ENCODE peak calls at places on chromosomes 13 and 19, in four cellular contexts. T, Z, R and G are unnamed samples.

GRCh38 chr13:46071590-46072249 is 19.2 kb upstream of the ZC3H13 start:
- DNase-seq in T (no peak), Z (no peak), R (no peak), G (no peak)

GRCh38 chr13:42239644-42240043 is 32.3 kb upstream of the AKAP11 start:
- DNase-seq in T (no peak), Z (peak; percentile 7), R (no peak), G (no peak)

GRCh38 chr19:51094696-51095279 is 12.1 kb upstream of the KLK14 start:
- DNase-seq in T (peak; percentile 54), Z (no peak), R (no peak), G (no peak)

GRCh38 chr19:32691291-32691951 is at the start of gene NUDT19:
- DNase-seq in T (peak; percentile 86), Z (peak; percentile 73), R (peak; percentile 67), G (peak; percentile 96)

GRCh38 chr19:4633140-4633967 is 6.0 kb upstream of the TNFAIP8L1 start:
- DNase-seq in T (peak; percentile 59), Z (peak; percentile 85), R (no peak), G (peak; percentile 72)

GRCh38 chr13:44093607-44094583 is 214.2 kb downstream of the LACC1 start:
- DNase-seq in T (no peak), Z (no peak), R (no peak), G (no peak)

GRCh38 chr13:25232937-25233515 is 54.3 kb downstream of the MTMR6 start:
- DNase-seq in T (no peak), Z (peak; percentile 21), R (no peak), G (no peak)

GRCh38 chr19:14473915-14474578 is 1.1 kb downstream of the PTGER1 start:
- DNase-seq in T (no peak), Z (no peak), R (no peak), G (peak; percentile 77)

GRCh38 chr13:44541601-44542000 is 34.5 kb downstream of the TSC22D1 start:
- DNase-seq in T (no peak), Z (no peak), R (no peak), G (no peak)

GRCh38 chr19:31312004-31312403 is 37.2 kb downstream of the TSHZ3 start:
- DNase-seq in T (no peak), Z (peak; percentile 87), R (peak; percentile 55), G (no peak)

GRCh38 chr13:68940049-68940448 is 1167.6 kb upstream of the ATXN8OS start:
- DNase-seq in T (no peak), Z (no peak), R (no peak), G (no peak)

GRCh38 chr13:45441633-45442032 is 23.1 kb upstream of the COG3 start:
- DNase-seq in T (no peak), Z (peak; percentile 10), R (no peak), G (no peak)

GRCh38 chr13:21616880-21617279 is 12.9 kb upstream of the MICU2 start:
- DNase-seq in T (no peak), Z (no peak), R (no peak), G (no peak)

GRCh38 chr13:106343831-106344230 is 191.6 kb downstream of the EFNB2 start:
- DNase-seq in T (no peak), Z (no peak), R (no peak), G (no peak)
- H3K36me3 ChIP-seq in T (no peaks in the 10 kb centered on the region), Z (no peaks in the 10 kb centered on the region), R (no peaks in the 10 kb centered on the region), G (no peaks in the 10 kb centered on the region)

DNA sequence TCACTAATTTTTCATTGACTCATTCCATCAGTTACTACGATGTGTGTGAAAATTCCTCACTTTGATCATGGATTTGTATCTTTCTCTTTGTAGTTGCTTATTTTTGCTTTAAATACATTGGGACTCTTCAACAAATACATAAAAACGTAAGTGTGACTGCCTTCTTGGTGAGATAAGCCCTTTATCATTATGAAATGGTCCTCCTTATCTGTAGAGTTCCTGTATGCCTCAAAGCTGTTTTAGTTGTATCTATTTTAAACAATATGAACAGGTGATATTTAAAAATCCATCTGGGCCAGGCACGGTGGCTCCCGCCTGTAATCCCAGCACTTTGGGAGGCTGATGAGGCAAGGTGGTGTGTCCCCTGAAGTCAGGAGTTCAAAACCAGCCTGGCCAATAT is 11.3 kb downstream of the DCUN1D2 start:
- DNase-seq in T (no peak), Z (no peak), R (no peak), G (no peak)
- H3K36me3 ChIP-seq in T (peaks cover 8% of the 10 kb centered on the region), Z (peaks cover 34% of the 10 kb centered on the region), R (no peaks in the 10 kb centered on the region), G (peaks cover 28% of the 10 kb centered on the region)

GRCh38 chr13:98449273-98449672 is 127.6 kb downstream of the STK24 start:
- DNase-seq in T (no peak), Z (no peak), R (no peak), G (peak; percentile 34)
- H3K36me3 ChIP-seq in T (peaks cover 14% of the 10 kb centered on the region), Z (peaks cover 51% of the 10 kb centered on the region), R (no peaks in the 10 kb centered on the region), G (peaks cover 60% of the 10 kb centered on the region)

GRCh38 chr19:38488811-38489481 is 55.5 kb downstream of the RYR1 start:
- DNase-seq in T (no peak), Z (no peak), R (no peak), G (no peak)

GRCh38 chr19:38485541-38486285 is 52.2 kb downstream of the RYR1 start:
- DNase-seq in T (no peak), Z (no peak), R (no peak), G (no peak)

GRCh38 chr19:38484747-38485146 is 51.3 kb downstream of the RYR1 start:
- DNase-seq in T (no peak), Z (no peak), R (no peak), G (no peak)

GRCh38 chr19:38488096-38488495 is 54.6 kb downstream of the RYR1 start:
- DNase-seq in T (no peak), Z (no peak), R (no peak), G (no peak)

GRCh38 chr19:38486731-38487336 is 53.3 kb downstream of the RYR1 start:
- DNase-seq in T (no peak), Z (no peak), R (no peak), G (no peak)
- H3K36me3 ChIP-seq in T (no peaks in the 10 kb centered on the region), Z (no peaks in the 10 kb centered on the region), R (no peaks in the 10 kb centered on the region), G (no peaks in the 10 kb centered on the region)

DNA sequence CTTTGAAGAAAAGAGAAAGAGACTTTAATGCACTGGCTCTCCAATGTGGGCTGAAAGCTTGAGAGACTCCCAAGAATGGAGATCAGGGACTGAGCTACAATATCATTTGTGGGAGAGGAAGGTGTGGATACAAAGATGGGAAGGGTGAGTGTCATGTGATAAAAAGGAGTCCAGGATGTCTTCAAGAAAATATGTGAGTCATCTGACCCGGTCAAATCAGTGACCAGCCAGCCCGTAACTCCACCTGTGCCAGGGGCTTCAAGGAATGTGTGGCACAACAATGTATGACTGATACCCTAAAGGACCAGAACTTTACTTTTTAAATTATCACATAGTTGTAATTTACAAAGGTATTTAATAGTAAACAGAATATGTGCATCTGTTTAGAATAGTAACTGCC is 97.2 kb downstream of the DOCK9 start:
- DNase-seq in T (no peak), Z (no peak), R (no peak), G (no peak)
- H3K36me3 ChIP-seq in T (peaks cover 13% of the 10 kb centered on the region), Z (peaks cover 2% of the 10 kb centered on the region), R (no peaks in the 10 kb centered on the region), G (peaks cover 95% of the 10 kb centered on the region)

GRCh38 chr19:10920288-10920655 is 8.2 kb downstream of the YIPF2 start:
- DNase-seq in T (no peak), Z (no peak), R (no peak), G (no peak)
- H3K36me3 ChIP-seq in T (peaks cover 15% of the 10 kb centered on the region), Z (peaks cover 63% of the 10 kb centered on the region), R (no peaks in the 10 kb centered on the region), G (peaks cover 78% of the 10 kb centered on the region)

GRCh38 chr19:49097453-49098288 is 12.4 kb downstream of the SNRNP70 start:
- DNase-seq in T (peak; percentile 73), Z (peak; percentile 72), R (peak; percentile 69), G (no peak)
- H3K36me3 ChIP-seq in T (peaks cover 29% of the 10 kb centered on the region), Z (peaks cover 70% of the 10 kb centered on the region), R (no peaks in the 10 kb centered on the region), G (peaks cover 97% of the 10 kb centered on the region)

GRCh38 chr13:77285098-77285497 is 41.8 kb downstream of the MYCBP2 start:
- DNase-seq in T (no peak), Z (no peak), R (no peak), G (no peak)
- H3K36me3 ChIP-seq in T (no peaks in the 10 kb centered on the region), Z (peaks cover 4% of the 10 kb centered on the region), R (no peaks in the 10 kb centered on the region), G (peaks cover 5% of the 10 kb centered on the region)